ENCODE peak calls at places on chromosomes 1 and 21, in four cellular contexts. Z, J, P and O are unnamed samples.

GRCh38 chr21:23401278-23401677 is 2206.0 kb downstream of the MRPL39 start:
- DNase-seq in Z (no peak), J (no peak), P (no peak), O (no peak)

GRCh38 chr1:243316366-243316989 is 60.6 kb downstream of the SDCCAG8 start:
- DNase-seq in Z (no peak), J (no peak), P (no peak), O (no peak)

GRCh38 chr1:90730247-90731022 is 13.3 kb upstream of the BARHL2 start:
- DNase-seq in Z (no peak), J (no peak), P (no peak), O (no peak)

GRCh38 chr1:60049188-60049587 is 24.4 kb downstream of the C1orf87 start:
- DNase-seq in Z (no peak), J (no peak), P (no peak), O (no peak)

GRCh38 chr1:31054958-31055481 is 10.5 kb downstream of the PUM1 start:
- DNase-seq in Z (no peak), J (no peak), P (no peak), O (no peak)

GRCh38 chr1:152745289-152745704 is 12.5 kb upstream of the KPRP start:
- DNase-seq in Z (no peak), J (no peak), P (no peak), O (no peak)

GRCh38 chr1:72846891-72847290 is 564.6 kb upstream of the NEGR1 start:
- DNase-seq in Z (no peak), J (no peak), P (no peak), O (no peak)

GRCh38 chr1:205961970-205962820 is 18.9 kb upstream of the SLC26A9 start:
- DNase-seq in Z (no peak), J (no peak), P (no peak), O (no peak)

GRCh38 chr1:79568411-79568810 is 561.9 kb upstream of the ADGRL4 start:
- DNase-seq in Z (no peak), J (no peak), P (no peak), O (no peak)

GRCh38 chr1:165456861-165457260 is 11.9 kb upstream of the RXRG start:
- DNase-seq in Z (no peak), J (no peak), P (no peak), O (no peak)

GRCh38 chr1:3625151-3625907 is 514 bp downstream of the TPRG1L start:
- DNase-seq in Z (no peak), J (no peak), P (no peak), O (peak)

GRCh38 chr1:61626820-61627219 is 98.1 kb downstream of the TM2D1 start:
- DNase-seq in Z (no peak), J (no peak), P (no peak), O (no peak)

GRCh38 chr1:236759252-236759859 is 35.7 kb upstream of the MTR start:
- DNase-seq in Z (no peak), J (no peak), P (no peak), O (peak)

GRCh38 chr1:204203206-204203767 is 7.0 kb upstream of the KISS1 start:
- DNase-seq in Z (no peak), J (no peak), P (no peak), O (no peak)

GRCh38 chr1:47507921-47508894 is 70.4 kb downstream of the FOXD2 start:
- DNase-seq in Z (peak), J (peak), P (no peak), O (peak)

GRCh38 chr1:112904071-112904830 is 51.7 kb downstream of the SLC16A1 start:
- DNase-seq in Z (no peak), J (no peak), P (no peak), O (no peak)

GRCh38 chr1:45018599-45019230 is 6.7 kb downstream of the UROD start:
- DNase-seq in Z (peak), J (no peak), P (no peak), O (peak)

GRCh38 chr1:209886219-209886536 is 51.8 kb upstream of the SYT14 start:
- DNase-seq in Z (no peak), J (no peak), P (no peak), O (no peak)

GRCh38 chr1:50416150-50416527 is 7.1 kb downstream of the DMRTA2 start:
- DNase-seq in Z (no peak), J (no peak), P (no peak), O (no peak)

GRCh38 chr21:27164208-27165172 is 197.6 kb upstream of the ADAMTS5 start:
- DNase-seq in Z (no peak), J (no peak), P (no peak), O (no peak)

GRCh38 chr1:176338897-176339296 is 124.1 kb upstream of the PAPPA2 start:
- DNase-seq in Z (no peak), J (no peak), P (no peak), O (no peak)

GRCh38 chr1:172976222-172977041 is 74.3 kb downstream of the TNFSF18 start:
- DNase-seq in Z (peak), J (no peak), P (no peak), O (no peak)

GRCh38 chr1:18588093-18588492 is 42.6 kb upstream of the PAX7 start:
- DNase-seq in Z (no peak), J (no peak), P (no peak), O (no peak)

GRCh38 chr1:99548924-99549605 is 96.8 kb upstream of the PALMD start:
- DNase-seq in Z (no peak), J (peak), P (no peak), O (no peak)

GRCh38 chr1:50750021-50750619 is 209.9 kb downstream of the FAF1 start:
- DNase-seq in Z (no peak), J (no peak), P (no peak), O (peak)

GRCh38 chr1:10459185-10459584 is 9.4 kb downstream of the CORT start:
- DNase-seq in Z (no peak), J (no peak), P (no peak), O (no peak)

GRCh38 chr1:119012383-119012782 is 24.2 kb upstream of the TBX15 start:
- DNase-seq in Z (no peak), J (no peak), P (no peak), O (no peak)

GRCh38 chr1:106727171-106727570 is 329.3 kb upstream of the PRMT6 start:
- DNase-seq in Z (no peak), J (no peak), P (no peak), O (no peak)

GRCh38 chr1:45501502-45501859 is 1.4 kb downstream of the MMACHC start:
- DNase-seq in Z (no peak), J (no peak), P (no peak), O (no peak)

GRCh38 chr1:147334292-147334691 is 91.8 kb downstream of the CHD1L start:
- DNase-seq in Z (no peak), J (no peak), P (no peak), O (no peak)

GRCh38 chr1:234093107-234093506 is 188.6 kb downstream of the SLC35F3 start:
- DNase-seq in Z (no peak), J (no peak), P (no peak), O (no peak)

DNA sequence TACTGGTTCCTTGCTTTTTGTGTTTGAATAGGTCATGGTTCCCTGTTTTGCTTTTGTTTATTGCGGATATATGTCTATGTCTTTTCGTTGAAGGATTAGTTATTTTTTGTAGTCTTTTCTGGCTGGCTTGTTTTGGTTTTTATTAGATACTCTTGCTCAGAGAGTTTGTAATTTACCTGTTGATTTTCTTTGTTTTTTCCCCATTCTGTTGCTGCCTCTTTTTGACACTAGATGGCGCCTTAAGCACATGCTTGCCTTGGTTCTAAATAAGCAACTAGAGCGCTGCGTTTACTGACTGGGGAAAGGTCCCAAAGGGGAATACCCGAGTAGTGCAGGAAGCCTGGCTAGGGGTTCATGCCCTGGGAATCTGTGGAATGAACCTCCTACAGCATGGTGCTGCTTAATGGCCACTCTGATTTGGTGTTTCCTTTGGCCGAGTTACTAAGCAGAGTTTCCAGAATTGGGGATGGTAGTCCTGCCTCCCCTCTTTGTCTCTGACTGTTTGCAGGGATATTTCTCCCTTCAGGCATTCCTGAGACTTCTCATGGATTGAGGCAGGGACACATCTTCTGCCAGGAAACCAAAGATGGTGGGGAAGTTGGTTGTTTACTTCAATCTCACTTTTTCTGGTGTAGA is 143.2 kb downstream of the PTPRU start:
- DNase-seq in Z (peak), J (no peak), P (no peak), O (no peak)
- TF ChIP-seq CTCF in Z (peak), J (peak), P (no peak), O (peak)

DNA sequence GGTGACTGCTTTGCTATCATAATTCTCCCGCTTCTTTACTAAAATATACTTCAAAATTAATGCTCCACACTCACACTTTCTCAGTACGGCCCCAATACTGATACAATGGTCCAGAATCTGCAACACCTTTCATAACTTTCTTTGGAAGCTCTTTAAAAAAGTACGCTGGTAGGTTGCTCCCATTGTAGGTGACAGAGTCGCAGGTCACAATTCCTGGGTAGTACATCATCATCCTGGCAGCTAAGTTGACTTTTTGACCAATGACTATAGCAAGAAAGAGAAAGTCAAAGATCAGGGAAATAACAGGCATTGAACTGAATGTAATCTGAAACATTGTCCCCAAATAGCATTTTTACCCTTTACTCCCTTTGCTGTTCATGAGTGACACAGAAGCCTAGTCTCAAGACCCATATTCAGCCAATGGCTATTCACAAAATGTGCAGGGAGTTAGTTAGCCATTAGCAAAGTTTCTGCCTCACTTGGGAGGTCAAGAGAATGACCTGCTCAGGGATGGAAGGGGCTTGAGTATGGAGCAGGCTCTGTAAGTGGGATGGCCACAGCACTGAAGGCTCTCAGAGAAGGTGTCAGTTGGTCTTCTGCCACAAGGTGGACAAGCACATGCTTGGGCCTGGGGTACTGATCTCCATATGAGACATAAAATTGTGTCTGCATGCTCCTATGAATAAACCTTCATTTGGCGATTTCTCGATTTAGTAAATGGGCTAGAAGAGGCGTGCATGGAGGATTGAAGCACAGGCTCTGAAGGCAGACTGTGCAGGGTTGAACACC is 35.4 kb downstream of the ADCY10 start:
- DNase-seq in Z (no peak), J (no peak), P (no peak), O (no peak)
- TF ChIP-seq CTCF in Z (no peak), J (no peak), P (no peak), O (no peak)

DNA sequence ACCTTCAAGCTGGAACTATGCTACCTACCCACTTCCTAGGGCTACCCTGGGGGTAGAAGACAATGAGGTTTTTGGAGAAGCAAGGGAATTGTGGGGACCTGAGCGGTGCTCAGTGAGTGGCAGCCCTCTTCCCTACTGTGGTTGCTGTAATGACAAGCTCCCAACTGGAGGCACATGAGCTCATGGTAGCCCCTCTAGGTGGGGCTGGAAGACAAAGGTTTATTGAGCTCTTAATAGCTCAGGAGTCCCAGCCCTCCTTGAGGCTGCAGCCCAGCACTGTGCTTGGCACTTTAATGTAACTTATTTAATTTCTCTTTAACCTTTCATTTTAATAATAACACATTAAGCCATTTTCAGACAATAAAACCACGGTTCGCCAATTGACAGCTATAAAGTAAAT is 528.9 kb downstream of the OMA1 start:
- DNase-seq in Z (no peak), J (no peak), P (no peak), O (no peak)
- TF ChIP-seq CTCF in Z (no peak), J (no peak), P (no peak), O (no peak)

GRCh38 chr1:232509570-232509969 is 120.4 kb downstream of the SIPA1L2 start:
- DNase-seq in Z (no peak), J (peak), P (no peak), O (no peak)

GRCh38 chr1:232510367-232511110 is 119.4 kb downstream of the SIPA1L2 start:
- DNase-seq in Z (no peak), J (no peak), P (no peak), O (no peak)

GRCh38 chr1:232511172-232511571 is 118.8 kb downstream of the SIPA1L2 start:
- DNase-seq in Z (no peak), J (no peak), P (no peak), O (no peak)

GRCh38 chr1:232507571-232507970 is 122.4 kb downstream of the SIPA1L2 start:
- DNase-seq in Z (no peak), J (no peak), P (no peak), O (no peak)

GRCh38 chr1:232508161-232508661 is 121.7 kb downstream of the SIPA1L2 start:
- DNase-seq in Z (no peak), J (no peak), P (no peak), O (no peak)
- TF ChIP-seq CTCF in Z (peak), J (peak), P (no peak), O (no peak)